ENCODE peak calls at places on chromosomes 5 and 9, in six cellular contexts. T is NCI-H1092; P is stimulated activated CD4-positive, alpha-beta T cell treated with anti-CD3 and anti-CD28 coated beads, Interleukin-2, amount 100 ng/mL, for 48 hours; W is ureter; I is tibial artery; D is SK-MEL-5. E is an unnamed sample.

GRCh38 chr9:112334319-112334828 is 955 bp upstream of the PTBP3 start:
- DNase-seq in I (no peak), D (peak; percentile 50), T (no peak), W (peak; percentile 50), P (no peak), E (no peak)

GRCh38 chr5:151772029-151772867 is 494 bp downstream of the G3BP1 start:
- DNase-seq in P (peak; percentile 34), W (peak; percentile 59), D (peak; percentile 47), T (peak; percentile 6), I (peak; percentile 75), E (peak; percentile 26)

GRCh38 chr9:137433916-137434431 is 7.2 kb downstream of the ENTPD8 start:
- DNase-seq in T (no peak), P (no peak), D (no peak), I (no peak), W (no peak), E (no peak)

GRCh38 chr9:106644661-106645060 is 218.3 kb upstream of the ZNF462 start:
- DNase-seq in W (no peak), T (no peak), P (no peak), I (no peak), D (no peak), E (no peak)

GRCh38 chr5:82640901-82641300 is 362.7 kb upstream of the RPS23 start:
- DNase-seq in W (no peak), P (no peak), T (no peak), D (peak; percentile 38), I (no peak), E (no peak)

GRCh38 chr5:5418764-5419163 is 3.7 kb upstream of the ICE1 start:
- DNase-seq in P (no peak), T (no peak), D (no peak), W (no peak), I (no peak), E (no peak)

GRCh38 chr9:109117856-109118801 is 1.6 kb downstream of the TMEM245 start:
- DNase-seq in T (no peak), W (no peak), I (no peak), P (peak; percentile 32), D (peak; percentile 57), E (no peak)

GRCh38 chr9:133189826-133190225 is 19.2 kb downstream of the OBP2B start:
- DNase-seq in T (no peak), I (no peak), D (no peak), P (no peak), W (no peak), E (no peak)

GRCh38 chr5:54013556-54014157 is 296.7 kb downstream of the ARL15 start:
- DNase-seq in P (no peak), I (no peak), W (no peak), D (no peak), T (no peak), E (no peak)

GRCh38 chr5:157558089-157558595 is 17.4 kb downstream of the ADAM19 start:
- DNase-seq in W (no peak), I (no peak), P (no peak), T (no peak), D (no peak), E (no peak)

GRCh38 chr9:115035872-115036612 is 81.9 kb downstream of the TNC start:
- DNase-seq in W (no peak), P (peak; percentile 30), T (no peak), D (no peak), I (no peak), E (no peak)

GRCh38 chr5:81825237-81825636 is 74.3 kb upstream of the SSBP2 start:
- DNase-seq in I (peak; percentile 88), D (peak; percentile 48), P (no peak), T (peak; percentile 61), W (no peak), E (no peak)

GRCh38 chr9:33852216-33852826 is 35.4 kb downstream of the UBE2R2 start:
- DNase-seq in D (peak; percentile 58), I (peak; percentile 81), P (peak; percentile 29), T (peak; percentile 48), W (peak; percentile 73), E (peak; percentile 22)

GRCh38 chr5:168867271-168867670 is 288.1 kb upstream of the PANK3 start:
- DNase-seq in P (no peak), I (no peak), W (no peak), T (no peak), D (no peak), E (no peak)

GRCh38 chr5:77356740-77357139 is 135.4 kb downstream of the WDR41 start:
- DNase-seq in I (no peak), W (no peak), D (no peak), T (no peak), P (peak; percentile 33), E (no peak)

GRCh38 chr9:4691794-4692193 is 12.4 kb downstream of the CDC37L1 start:
- DNase-seq in T (no peak), D (no peak), P (no peak), I (no peak), W (no peak), E (no peak)

GRCh38 chr5:132427285-132428146 is 58.0 kb downstream of the SLC22A5 start:
- DNase-seq in W (peak; percentile 41), P (no peak), I (no peak), D (no peak), T (no peak), E (no peak)

GRCh38 chr5:164824671-164825070 is 1319.3 kb downstream of the MAT2B start:
- DNase-seq in D (no peak), W (no peak), I (no peak), T (no peak), P (no peak), E (no peak)

GRCh38 chr9:35556781-35557180 is 48.3 kb upstream of the TESK1 start:
- DNase-seq in D (no peak), W (no peak), T (no peak), P (no peak), I (no peak), E (no peak)

GRCh38 chr5:141338538-141339306 is at the start of gene PCDHGA2:
- DNase-seq in D (peak; percentile 69), P (no peak), T (no peak), I (no peak), W (no peak), E (no peak)

GRCh38 chr5:56358703-56359428 is 125.7 kb upstream of the ANKRD55 start:
- DNase-seq in I (peak; percentile 68), T (no peak), W (no peak), P (no peak), D (no peak), E (no peak)

GRCh38 chr9:3332802-3333201 is 193.0 kb downstream of the RFX3 start:
- DNase-seq in I (no peak), W (no peak), T (no peak), D (no peak), P (no peak), E (no peak)

GRCh38 chr9:34989946-34990635 is 546 bp downstream of the DNAJB5 start:
- DNase-seq in W (peak; percentile 72), I (peak; percentile 91), P (no peak), T (peak; percentile 44), D (no peak), E (peak; percentile 35)

GRCh38 chr5:4544049-4544675 is 596.0 kb upstream of the ADAMTS16 start:
- DNase-seq in W (no peak), P (no peak), D (no peak), T (no peak), I (no peak), E (no peak)

GRCh38 chr5:74951855-74952254 is 85.7 kb upstream of the FAM169A start:
- DNase-seq in D (no peak), W (no peak), T (no peak), P (no peak), I (no peak), E (no peak)